ENCODE peak calls at places on chromosomes 16 and 17, in nine cellular contexts. One of them, this sample, is unnamed.
A peak's percentile ranks its signal among the peaks of the same experiment; 100 is the strongest.

GRCh38 chr16:67245189-67245585 is 2.1 kb downstream of the FHOD1 start:
- DNase-seq in sigmoid colon: peak; percentile 56
- DNase-seq in transverse colon: no peak
- DNase-seq in ovary: peak; percentile 46
- DNase-seq in upper lobe of left lung: no peak
- DNase-seq in HepG2: no peak
- DNase-seq in K562: no peak
- DNase-seq in H1: no peak
- DNase-seq in esophagus muscularis mucosa: no peak
- DNase-seq in this sample: no peak

GRCh38 chr17:27529230-27529796 is 73.1 kb downstream of the KSR1 start:
- DNase-seq in sigmoid colon: peak; percentile 58
- DNase-seq in transverse colon: no peak
- DNase-seq in ovary: no peak
- DNase-seq in upper lobe of left lung: peak; percentile 82
- DNase-seq in HepG2: no peak
- DNase-seq in K562: peak; percentile 86
- DNase-seq in H1: no peak
- DNase-seq in esophagus muscularis mucosa: no peak
- DNase-seq in this sample: no peak

GRCh38 chr17:72714357-72714966 is 378.0 kb downstream of the SLC39A11 start:
- DNase-seq in sigmoid colon: no peak
- DNase-seq in transverse colon: no peak
- DNase-seq in ovary: no peak
- DNase-seq in upper lobe of left lung: no peak
- DNase-seq in HepG2: no peak
- DNase-seq in K562: no peak
- DNase-seq in H1: no peak
- DNase-seq in esophagus muscularis mucosa: no peak
- DNase-seq in this sample: no peak

GRCh38 chr17:41518789-41519449 is at the start of gene KRT15:
- DNase-seq in sigmoid colon: no peak
- DNase-seq in transverse colon: no peak
- DNase-seq in ovary: no peak
- DNase-seq in upper lobe of left lung: no peak
- DNase-seq in HepG2: no peak
- DNase-seq in K562: no peak
- DNase-seq in H1: no peak
- DNase-seq in esophagus muscularis mucosa: no peak
- DNase-seq in this sample: no peak

GRCh38 chr16:74315059-74315458 is 18.4 kb downstream of the PSMD7 start:
- DNase-seq in sigmoid colon: no peak
- DNase-seq in transverse colon: no peak
- DNase-seq in ovary: no peak
- DNase-seq in upper lobe of left lung: no peak
- DNase-seq in HepG2: no peak
- DNase-seq in K562: no peak
- DNase-seq in H1: no peak
- DNase-seq in esophagus muscularis mucosa: no peak
- DNase-seq in this sample: no peak

GRCh38 chr16:74456290-74456625 is 35.0 kb upstream of the CLEC18B start:
- DNase-seq in sigmoid colon: no peak
- DNase-seq in transverse colon: no peak
- DNase-seq in ovary: no peak
- DNase-seq in upper lobe of left lung: peak; percentile 69
- DNase-seq in HepG2: no peak
- DNase-seq in K562: no peak
- DNase-seq in H1: no peak
- DNase-seq in esophagus muscularis mucosa: no peak
- DNase-seq in this sample: no peak

GRCh38 chr17:82718986-82719685 is 2.6 kb downstream of the FN3KRP start:
- DNase-seq in sigmoid colon: no peak
- DNase-seq in transverse colon: no peak
- DNase-seq in ovary: no peak
- DNase-seq in upper lobe of left lung: peak; percentile 79
- DNase-seq in HepG2: no peak
- DNase-seq in K562: no peak
- DNase-seq in H1: no peak
- DNase-seq in esophagus muscularis mucosa: no peak
- DNase-seq in this sample: no peak

GRCh38 chr17:77302682-77303081 is 161.9 kb downstream of the SEC14L1 start:
- DNase-seq in sigmoid colon: no peak
- DNase-seq in transverse colon: no peak
- DNase-seq in ovary: no peak
- DNase-seq in upper lobe of left lung: no peak
- DNase-seq in HepG2: no peak
- DNase-seq in K562: no peak
- DNase-seq in H1: no peak
- DNase-seq in esophagus muscularis mucosa: no peak
- DNase-seq in this sample: no peak

GRCh38 chr16:1170076-1170418 is 17.1 kb downstream of the CACNA1H start:
- DNase-seq in sigmoid colon: no peak
- DNase-seq in transverse colon: no peak
- DNase-seq in ovary: no peak
- DNase-seq in upper lobe of left lung: no peak
- DNase-seq in HepG2: no peak
- DNase-seq in K562: no peak
- DNase-seq in H1: no peak
- DNase-seq in esophagus muscularis mucosa: no peak
- DNase-seq in this sample: no peak

GRCh38 chr17:299546-299945 is 53.1 kb downstream of the RPH3AL start:
- DNase-seq in sigmoid colon: peak; percentile 82
- DNase-seq in transverse colon: no peak
- DNase-seq in ovary: peak; percentile 68
- DNase-seq in upper lobe of left lung: peak; percentile 58
- DNase-seq in HepG2: no peak
- DNase-seq in K562: no peak
- DNase-seq in H1: no peak
- DNase-seq in esophagus muscularis mucosa: no peak
- DNase-seq in this sample: no peak

GRCh38 chr17:2090804-2091534 is 36.1 kb downstream of the HIC1 start:
- DNase-seq in sigmoid colon: peak; percentile 90
- DNase-seq in transverse colon: peak; percentile 56
- DNase-seq in ovary: peak; percentile 67
- DNase-seq in upper lobe of left lung: no peak
- DNase-seq in HepG2: no peak
- DNase-seq in K562: no peak
- DNase-seq in H1: peak; percentile 58
- DNase-seq in esophagus muscularis mucosa: no peak
- DNase-seq in this sample: no peak

GRCh38 chr17:45008191-45008590 is 40.1 kb upstream of the C1QL1 start:
- DNase-seq in sigmoid colon: no peak
- DNase-seq in transverse colon: no peak
- DNase-seq in ovary: no peak
- DNase-seq in upper lobe of left lung: no peak
- DNase-seq in HepG2: no peak
- DNase-seq in K562: no peak
- DNase-seq in H1: no peak
- DNase-seq in esophagus muscularis mucosa: no peak
- DNase-seq in this sample: no peak

GRCh38 chr17:67456103-67456502 is 79.0 kb downstream of the PITPNC1 start:
- DNase-seq in sigmoid colon: no peak
- DNase-seq in transverse colon: no peak
- DNase-seq in ovary: no peak
- DNase-seq in upper lobe of left lung: no peak
- DNase-seq in HepG2: no peak
- DNase-seq in K562: no peak
- DNase-seq in H1: no peak
- DNase-seq in esophagus muscularis mucosa: no peak
- DNase-seq in this sample: no peak

GRCh38 chr16:55572439-55572838 is 6.0 kb downstream of the CAPNS2 start:
- DNase-seq in sigmoid colon: no peak
- DNase-seq in transverse colon: no peak
- DNase-seq in ovary: no peak
- DNase-seq in upper lobe of left lung: no peak
- DNase-seq in HepG2: no peak
- DNase-seq in K562: peak; percentile 43
- DNase-seq in H1: no peak
- DNase-seq in esophagus muscularis mucosa: no peak
- DNase-seq in this sample: no peak

GRCh38 chr17:3893003-3893719 is at the start of gene CAMKK1:
- DNase-seq in sigmoid colon: peak; percentile 95
- DNase-seq in transverse colon: peak; percentile 94
- DNase-seq in ovary: peak; percentile 89
- DNase-seq in upper lobe of left lung: peak; percentile 99
- DNase-seq in HepG2: peak; percentile 77
- DNase-seq in K562: peak; percentile 91
- DNase-seq in H1: peak; percentile 92
- DNase-seq in esophagus muscularis mucosa: peak; percentile 96
- DNase-seq in this sample: peak; percentile 91

GRCh38 chr16:52549011-52549692 is 2.2 kb upstream of the TOX3 start:
- DNase-seq in sigmoid colon: no peak
- DNase-seq in transverse colon: no peak
- DNase-seq in ovary: no peak
- DNase-seq in upper lobe of left lung: no peak
- DNase-seq in HepG2: peak; percentile 75
- DNase-seq in K562: no peak
- DNase-seq in H1: no peak
- DNase-seq in esophagus muscularis mucosa: peak; percentile 60
- DNase-seq in this sample: no peak

GRCh38 chr16:11964761-11965539 is at the start of gene TNFRSF17:
- DNase-seq in sigmoid colon: no peak
- DNase-seq in transverse colon: peak; percentile 13
- DNase-seq in ovary: no peak
- DNase-seq in upper lobe of left lung: no peak
- DNase-seq in HepG2: no peak
- DNase-seq in K562: no peak
- DNase-seq in H1: no peak
- DNase-seq in esophagus muscularis mucosa: no peak
- DNase-seq in this sample: no peak

GRCh38 chr17:45433136-45433535 is 466 bp upstream of the ARHGAP27 start:
- DNase-seq in sigmoid colon: no peak
- DNase-seq in transverse colon: no peak
- DNase-seq in ovary: no peak
- DNase-seq in upper lobe of left lung: no peak
- DNase-seq in HepG2: no peak
- DNase-seq in K562: no peak
- DNase-seq in H1: no peak
- DNase-seq in esophagus muscularis mucosa: no peak
- DNase-seq in this sample: no peak

DNA sequence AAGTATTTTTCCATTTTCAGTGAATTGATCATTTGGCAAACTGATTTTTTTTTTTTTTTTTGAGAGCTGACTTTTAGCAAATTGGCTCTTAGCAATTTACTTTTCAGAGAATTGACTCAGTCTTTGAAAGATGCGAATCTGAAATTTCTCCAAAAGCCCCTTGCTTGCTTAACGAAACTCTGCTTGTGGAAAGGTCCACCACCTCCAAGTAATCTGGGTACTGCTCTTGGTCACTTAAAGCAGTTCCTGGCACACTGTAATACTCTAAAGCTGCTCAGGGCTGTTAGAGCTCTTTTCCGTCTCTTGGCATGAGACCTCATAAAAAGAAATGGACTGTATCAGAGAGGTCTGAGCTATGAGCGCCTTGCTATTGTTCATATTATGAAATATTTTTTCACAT is 2.9 kb downstream of the GSDMB start:
- DNase-seq in sigmoid colon: no peak
- DNase-seq in transverse colon: no peak
- DNase-seq in ovary: no peak
- DNase-seq in upper lobe of left lung: no peak
- DNase-seq in HepG2: no peak
- DNase-seq in K562: no peak
- DNase-seq in H1: no peak
- DNase-seq in esophagus muscularis mucosa: no peak
- DNase-seq in this sample: no peak
- H3K4me3 ChIP-seq in sigmoid colon: no peak overlapping the region
- H3K4me3 ChIP-seq in transverse colon: no peak overlapping the region
- H3K4me3 ChIP-seq in ovary: no peak overlapping the region
- H3K4me3 ChIP-seq in upper lobe of left lung: no peak overlapping the region
- H3K4me3 ChIP-seq in HepG2: no peak overlapping the region
- H3K4me3 ChIP-seq in K562: no peak overlapping the region
- H3K4me3 ChIP-seq in H1: no peak overlapping the region
- H3K4me3 ChIP-seq in esophagus muscularis mucosa: no peak overlapping the region
- H3K4me3 ChIP-seq in this sample: no peak overlapping the region

GRCh38 chr16:89164436-89164835 is 7.1 kb upstream of the CDH15 start:
- DNase-seq in sigmoid colon: no peak
- DNase-seq in transverse colon: no peak
- DNase-seq in ovary: no peak
- DNase-seq in upper lobe of left lung: peak; percentile 48
- DNase-seq in HepG2: no peak
- DNase-seq in K562: no peak
- DNase-seq in H1: no peak
- DNase-seq in esophagus muscularis mucosa: no peak
- DNase-seq in this sample: no peak
- TF ChIP-seq EP300 in sigmoid colon: no peak
- TF ChIP-seq EP300 in transverse colon: no peak
- TF ChIP-seq EP300 in ovary: no peak
- TF ChIP-seq EP300 in upper lobe of left lung: no peak
- TF ChIP-seq EP300 in HepG2: no peak
- TF ChIP-seq EP300 in K562: peak; percentile 27
- TF ChIP-seq EP300 in H1: no peak
- TF ChIP-seq EP300 in esophagus muscularis mucosa: no peak
- TF ChIP-seq EP300 in this sample: no peak

GRCh38 chr17:8125196-8125946 is 1.5 kb upstream of the HES7 start:
- DNase-seq in sigmoid colon: peak; percentile 92
- DNase-seq in transverse colon: peak; percentile 88
- DNase-seq in ovary: peak; percentile 89
- DNase-seq in upper lobe of left lung: peak; percentile 91
- DNase-seq in HepG2: peak; percentile 64
- DNase-seq in K562: peak; percentile 80
- DNase-seq in H1: peak; percentile 99
- DNase-seq in esophagus muscularis mucosa: peak; percentile 98
- DNase-seq in this sample: peak; percentile 83
- H3K27me3 ChIP-seq in sigmoid colon: peaks cover 61% of the 10 kb centered on the region
- H3K27me3 ChIP-seq in transverse colon: peaks cover 82% of the 10 kb centered on the region
- H3K27me3 ChIP-seq in ovary: no peaks in the 10 kb centered on the region
- H3K27me3 ChIP-seq in upper lobe of left lung: peaks cover 12% of the 10 kb centered on the region
- H3K27me3 ChIP-seq in HepG2: peaks cover 43% of the 10 kb centered on the region
- H3K27me3 ChIP-seq in K562: peaks cover 9% of the 10 kb centered on the region
- H3K27me3 ChIP-seq in H1: peaks cover 53% of the 10 kb centered on the region
- H3K27me3 ChIP-seq in esophagus muscularis mucosa: peaks cover 10% of the 10 kb centered on the region
- H3K27me3 ChIP-seq in this sample: peaks cover 97% of the 10 kb centered on the region

DNA sequence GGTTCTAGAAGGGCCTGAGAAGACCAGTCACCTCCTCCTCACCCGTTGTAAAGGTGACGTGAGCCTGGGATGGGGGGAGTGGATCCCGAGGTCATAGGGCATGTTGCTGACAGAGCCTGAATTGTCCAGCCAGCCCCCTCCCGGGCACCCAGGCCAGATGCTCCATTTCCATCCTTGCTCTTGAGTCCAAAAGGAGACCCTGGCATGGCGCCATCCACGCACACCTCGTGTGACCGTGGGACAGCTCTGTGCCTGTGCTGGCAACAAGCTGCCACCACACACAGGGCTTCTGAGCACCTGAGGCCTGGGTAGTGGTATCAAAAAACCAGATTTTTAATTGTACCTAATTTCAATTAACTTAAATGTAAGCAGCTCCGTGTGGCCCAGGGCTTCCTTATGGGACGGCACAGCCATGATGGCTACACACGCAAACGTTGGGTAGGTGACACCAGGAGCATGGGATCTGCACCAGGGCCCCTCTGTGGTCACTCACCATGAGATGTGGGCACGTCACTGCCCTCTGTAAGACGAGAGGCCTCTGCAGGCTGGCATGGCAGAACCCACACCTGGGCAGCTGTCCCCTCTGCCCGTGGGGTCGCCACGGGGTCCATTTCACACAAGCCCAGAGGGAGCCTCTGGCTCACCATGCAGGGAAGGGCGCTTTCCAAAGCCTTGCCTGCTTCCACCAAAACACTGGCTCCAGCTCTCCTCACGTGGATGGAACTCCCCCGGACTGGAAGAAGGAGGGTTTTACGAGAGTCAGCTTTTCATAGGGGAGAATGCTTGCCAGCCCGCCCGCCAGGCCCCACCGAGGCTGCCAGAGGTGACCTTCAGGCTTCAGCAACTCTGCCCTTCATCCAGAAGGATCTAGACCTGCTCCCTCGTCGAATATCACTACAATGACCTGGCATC is 37.5 kb upstream of the ZNF469 start:
- DNase-seq in sigmoid colon: no peak
- DNase-seq in transverse colon: no peak
- DNase-seq in ovary: no peak
- DNase-seq in upper lobe of left lung: peak; percentile 65
- DNase-seq in HepG2: no peak
- DNase-seq in K562: no peak
- DNase-seq in H1: no peak
- DNase-seq in esophagus muscularis mucosa: no peak
- DNase-seq in this sample: no peak
- H3K4me3 ChIP-seq in sigmoid colon: no peak overlapping the region
- H3K4me3 ChIP-seq in transverse colon: no peak overlapping the region
- H3K4me3 ChIP-seq in ovary: no peak overlapping the region
- H3K4me3 ChIP-seq in upper lobe of left lung: no peak overlapping the region
- H3K4me3 ChIP-seq in HepG2: no peak overlapping the region
- H3K4me3 ChIP-seq in K562: no peak overlapping the region
- H3K4me3 ChIP-seq in H1: no peak overlapping the region
- H3K4me3 ChIP-seq in esophagus muscularis mucosa: no peak overlapping the region
- H3K4me3 ChIP-seq in this sample: no peak overlapping the region

This sample was measured in stomach.